ENCODE peak calls at places on chromosomes 3 and 15, in nine cellular contexts. I, N, E, F, D, B, S, G and U are unnamed samples.

GRCh38 chr15:74763416-74763815 is 14.8 kb downstream of the CYP1A2 start:
- DNase-seq in I (no peak), S (no peak), E (no peak), D (no peak), B (no peak), F (no peak), G (no peak), N (no peak), U (no peak)

GRCh38 chr15:38593523-38593922 is 28.9 kb upstream of the RASGRP1 start:
- DNase-seq in B (no peak), F (no peak), E (no peak), G (peak), N (no peak), S (no peak), I (peak), D (no peak), U (no peak)

GRCh38 chr3:39896184-39896583 is 86.8 kb downstream of the MYRIP start:
- DNase-seq in G (no peak), B (no peak), I (no peak), F (no peak), D (no peak), N (no peak), E (no peak), S (no peak), U (no peak)

GRCh38 chr3:32794487-32795308 is 23.1 kb upstream of the TRIM71 start:
- DNase-seq in I (no peak), S (no peak), E (no peak), F (no peak), B (no peak), G (no peak), D (peak), N (no peak), U (no peak)

GRCh38 chr15:89458440-89458839 is 37.9 kb downstream of the RHCG start:
- DNase-seq in B (no peak), S (no peak), G (no peak), F (no peak), D (no peak), E (no peak), N (no peak), I (no peak), U (no peak)

GRCh38 chr3:99825239-99825638 is 7.6 kb downstream of the CMSS1 start:
- DNase-seq in G (peak), N (no peak), S (no peak), I (no peak), E (no peak), F (no peak), D (no peak), B (no peak), U (no peak)

GRCh38 chr15:52980446-52980845 is 190.3 kb upstream of the ONECUT1 start:
- DNase-seq in N (no peak), I (no peak), G (no peak), B (no peak), D (no peak), E (no peak), F (no peak), S (no peak), U (no peak)

GRCh38 chr15:50114381-50114780 is 4.7 kb downstream of the ATP8B4 start:
- DNase-seq in N (peak), B (peak), G (no peak), D (peak), S (no peak), F (no peak), I (no peak), E (no peak), U (no peak)

GRCh38 chr3:166211451-166211850 is 374.2 kb upstream of the BCHE start:
- DNase-seq in B (no peak), D (no peak), I (no peak), G (no peak), S (no peak), N (no peak), E (no peak), F (no peak), U (no peak)

GRCh38 chr3:14405886-14406238 is 3.5 kb downstream of the SLC6A6 start:
- DNase-seq in N (peak), S (no peak), B (no peak), G (no peak), E (no peak), F (no peak), I (no peak), D (no peak), U (no peak)

GRCh38 chr3:134453631-134454030 is 32.2 kb downstream of the ANAPC13 start:
- DNase-seq in D (no peak), S (no peak), E (no peak), N (no peak), B (peak), I (no peak), G (peak), F (peak), U (no peak)

GRCh38 chr3:182795383-182795782 is 2.1 kb downstream of the ATP11B start:
- DNase-seq in S (no peak), B (no peak), D (no peak), G (peak), I (no peak), N (no peak), F (no peak), E (no peak), U (no peak)

GRCh38 chr3:77196146-77196545 is 156.2 kb downstream of the ROBO2 start:
- DNase-seq in N (no peak), B (no peak), I (no peak), D (no peak), S (no peak), E (no peak), G (no peak), F (no peak), U (no peak)

GRCh38 chr15:59237119-59237853 is 30.6 kb downstream of the LDHAL6B start:
- DNase-seq in S (no peak), N (no peak), G (no peak), D (no peak), E (no peak), B (no peak), I (no peak), F (no peak), U (no peak)

GRCh38 chr3:83934208-83935150 is 1024.3 kb upstream of the CADM2 start:
- DNase-seq in I (no peak), S (no peak), E (no peak), G (no peak), B (no peak), D (no peak), F (no peak), N (no peak), U (no peak)

GRCh38 chr3:170414202-170414663 is 4.4 kb upstream of the CLDN11 start:
- DNase-seq in S (peak), E (no peak), G (peak), F (peak), N (no peak), B (peak), D (peak), I (peak), U (peak)

GRCh38 chr3:146903927-146904326 is 298.8 kb upstream of the PLSCR5 start:
- DNase-seq in F (no peak), I (no peak), D (no peak), N (peak), G (no peak), S (no peak), B (no peak), E (no peak), U (peak)

GRCh38 chr3:178263236-178263916 is 272.9 kb upstream of the KCNMB2 start:
- DNase-seq in S (no peak), G (no peak), D (no peak), F (no peak), I (no peak), E (no peak), N (no peak), B (no peak), U (no peak)

GRCh38 chr3:171775943-171776342 is 34.3 kb downstream of the PLD1 start:
- DNase-seq in B (no peak), I (no peak), F (no peak), E (no peak), D (no peak), G (no peak), S (no peak), N (no peak), U (no peak)

GRCh38 chr15:45121706-45122417 is 7.7 kb downstream of the DUOXA2 start:
- DNase-seq in D (no peak), E (no peak), I (peak), S (no peak), B (no peak), G (no peak), N (no peak), F (peak), U (no peak)

GRCh38 chr3:79200456-79200855 is 567.3 kb downstream of the ROBO1 start:
- DNase-seq in D (no peak), N (no peak), I (no peak), F (no peak), G (no peak), E (no peak), S (no peak), B (no peak), U (no peak)

GRCh38 chr3:144229973-144230372 is 258.4 kb downstream of the DIPK2A start:
- DNase-seq in S (no peak), D (no peak), I (no peak), F (no peak), E (no peak), G (no peak), N (no peak), B (no peak), U (no peak)

GRCh38 chr15:83854314-83854713 is 200.4 kb downstream of the ADAMTSL3 start:
- DNase-seq in F (peak), D (no peak), B (no peak), G (no peak), N (no peak), E (no peak), S (no peak), I (no peak), U (no peak)

GRCh38 chr3:98263944-98264343 is at the start of gene OR5H6:
- DNase-seq in G (no peak), N (no peak), E (no peak), B (no peak), S (no peak), F (no peak), I (no peak), D (no peak), U (no peak)

GRCh38 chr3:87317779-87318178 is 41.4 kb upstream of the POU1F1 start:
- DNase-seq in S (no peak), I (no peak), G (no peak), F (no peak), N (no peak), B (no peak), E (no peak), D (no peak), U (no peak)
- TF ChIP-seq POLR2A in S (no peak), I (no peak), G (no peak), F (no peak), N (no peak), B (no peak), E (no peak), D (no peak), U (no peak)

DNA sequence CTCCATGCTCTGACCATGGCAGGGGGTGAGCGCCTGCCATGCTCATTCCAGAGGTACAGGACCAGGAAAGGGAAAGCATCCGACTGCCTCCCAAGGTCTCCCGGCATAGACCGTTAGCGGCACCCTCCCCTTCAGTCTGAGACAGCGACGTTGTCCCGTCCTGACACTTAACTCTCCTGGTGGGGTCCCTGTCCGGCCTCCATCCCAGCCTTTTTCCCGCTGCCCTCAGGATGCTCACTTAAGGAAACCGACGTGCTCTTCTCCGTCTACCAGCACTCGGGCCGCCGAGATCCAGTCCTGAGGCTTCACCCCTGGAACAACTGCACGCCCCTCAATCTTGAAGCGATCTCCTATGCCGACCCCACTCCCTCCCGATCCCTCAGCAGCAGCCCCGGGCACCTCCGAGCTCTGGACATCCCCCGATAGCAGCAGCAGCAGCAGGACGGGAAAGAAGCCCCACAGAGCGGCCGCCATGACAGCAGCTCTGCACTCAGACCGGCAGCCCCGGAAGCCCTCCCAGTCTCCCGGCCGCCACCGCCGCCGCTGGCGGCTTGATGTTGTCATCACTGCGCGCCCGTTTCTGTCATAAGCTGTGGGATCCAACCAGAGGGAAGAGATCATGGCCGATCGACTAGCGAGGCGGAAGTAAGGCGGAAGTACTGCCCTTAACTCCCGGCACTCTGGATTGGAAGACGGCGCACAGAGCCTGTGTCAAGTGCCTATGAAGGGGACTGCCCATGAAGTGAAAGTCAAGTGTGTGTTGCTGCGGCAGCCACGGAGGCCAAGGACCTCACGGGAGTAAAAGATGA is at the start of the genes EMC7 and PGBD4:
- DNase-seq in N (peak), S (peak), F (peak), B (peak), G (peak), E (peak), D (peak), I (peak), U (peak)
- TF ChIP-seq POLR2A in N (peak), S (peak), F (peak), B (peak), G (peak), E (peak), D (peak), I (peak), U (no peak)

DNA sequence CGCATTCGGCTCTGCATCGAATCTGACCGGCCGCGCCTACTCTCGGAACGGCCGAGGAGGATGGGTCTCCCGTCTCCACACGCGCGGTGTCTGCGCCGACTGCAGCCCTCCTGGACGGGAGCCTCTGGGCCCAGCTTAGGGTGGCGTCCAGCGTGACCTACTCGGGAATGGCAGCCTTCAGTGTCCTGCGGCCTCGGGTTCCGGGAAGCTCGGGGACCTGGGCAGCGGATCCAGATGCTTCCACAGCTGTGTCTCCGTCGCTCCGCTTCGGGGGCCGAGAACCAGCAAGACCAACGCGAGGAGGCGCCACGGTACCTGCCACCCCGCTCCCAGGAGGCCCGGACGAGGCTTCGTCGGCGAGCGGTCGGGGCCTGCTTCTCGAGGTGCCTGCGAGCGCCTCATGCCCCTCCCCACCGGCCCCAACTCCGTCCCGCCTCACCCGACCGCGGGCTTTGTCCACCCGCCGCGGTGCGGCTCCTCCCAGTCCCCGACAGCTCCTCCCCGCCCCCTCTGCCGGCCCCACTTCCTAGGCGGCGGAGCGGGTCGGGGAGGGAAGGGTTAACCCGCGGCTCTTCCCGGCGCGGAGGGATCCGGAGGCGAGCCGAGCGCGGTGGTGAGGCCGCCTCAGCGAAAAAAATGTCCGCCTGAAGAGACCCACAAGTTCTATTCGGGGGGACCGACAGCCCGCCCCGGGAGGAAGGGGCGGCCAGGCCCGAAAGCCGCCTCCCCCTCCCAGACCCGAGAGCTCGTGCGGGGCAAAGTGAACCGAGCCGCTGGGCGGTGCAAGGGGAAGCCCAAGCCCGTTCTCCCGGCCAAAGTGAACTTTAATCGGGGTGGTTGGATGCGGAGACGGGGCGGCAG is at the start of gene TCF12:
- DNase-seq in S (peak), D (peak), F (peak), B (peak), I (peak), N (peak), G (peak), E (peak), U (peak)
- TF ChIP-seq POLR2A in S (peak), D (peak), F (peak), B (peak), I (peak), N (peak), G (peak), E (peak), U (peak)

DNA sequence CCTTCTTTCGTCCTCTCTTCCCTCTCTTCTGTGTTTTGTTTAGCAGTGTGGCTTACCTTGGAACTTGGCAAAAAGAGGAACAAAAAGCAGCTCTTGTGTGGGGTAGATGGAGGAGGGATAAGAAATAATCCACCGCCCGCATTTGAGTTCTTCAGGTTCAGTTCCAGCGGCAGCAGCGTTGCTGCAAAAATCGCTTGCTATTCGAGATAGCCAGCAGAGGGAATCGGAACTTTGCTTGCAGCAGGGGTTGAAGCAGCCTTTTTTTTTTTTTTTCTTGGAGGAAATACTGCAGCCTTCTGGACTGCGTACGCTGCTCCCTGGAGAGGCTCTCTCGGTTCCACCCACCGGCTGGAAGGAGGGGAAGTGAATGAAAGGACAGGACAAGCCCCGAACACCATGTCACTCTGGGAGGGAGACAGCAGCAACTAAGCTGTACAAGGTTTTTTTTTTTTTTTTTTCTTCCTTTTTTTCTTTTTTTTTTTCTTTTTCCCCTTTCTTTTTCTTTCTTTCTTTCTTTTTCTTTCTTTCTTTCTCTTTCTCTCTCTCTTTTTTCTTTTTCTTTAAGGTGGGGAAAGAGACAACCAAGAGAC is at the start of gene RBMS3:
- DNase-seq in G (no peak), E (peak), N (peak), B (peak), D (peak), F (peak), I (peak), S (peak), U (peak)
- TF ChIP-seq POLR2A in G (no peak), E (peak), N (peak), B (peak), D (peak), F (no peak), I (no peak), S (peak), U (peak)

GRCh38 chr3:46736006-46736872 is 18.6 kb upstream of the PRSS50 start:
- DNase-seq in G (no peak), E (no peak), F (no peak), S (no peak), I (no peak), N (no peak), B (no peak), D (no peak), U (no peak)
- TF ChIP-seq POLR2A in G (no peak), E (no peak), F (no peak), S (no peak), I (no peak), N (no peak), B (no peak), D (no peak), U (no peak)

DNA sequence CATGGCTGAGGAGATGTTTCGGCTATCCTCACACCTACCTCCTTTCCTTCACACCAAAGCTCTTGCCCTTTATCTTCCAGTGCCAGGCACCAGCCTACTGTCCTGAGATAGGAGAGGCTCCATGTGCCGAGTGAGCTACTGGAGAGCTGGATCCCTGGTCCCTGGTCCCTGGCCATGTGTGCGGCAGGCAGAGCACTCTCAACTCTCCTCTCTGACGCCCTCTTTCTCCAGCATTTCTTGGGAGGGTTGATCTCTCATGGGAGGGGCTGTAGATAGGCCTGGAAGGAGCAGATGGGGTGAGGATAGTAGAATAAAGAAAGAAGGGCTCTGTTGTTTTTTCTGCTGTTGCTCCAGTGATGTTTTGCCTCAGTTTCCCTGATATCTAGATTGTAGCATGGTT is 277.0 kb upstream of the UMPS start:
- DNase-seq in N (no peak), B (no peak), S (no peak), G (no peak), F (no peak), E (no peak), I (no peak), D (no peak), U (no peak)
- TF ChIP-seq POLR2A in N (no peak), B (no peak), S (no peak), G (no peak), F (no peak), E (no peak), I (no peak), D (no peak), U (no peak)